ENCODE peak calls at places on chromosomes 7 and 10, in nine cellular contexts. V is Calu3, P is psoas muscle, Y is natural killer cell, C is suprapubic skin, S is neural progenitor cell, E is HFF-Myc, Q is neural crest cell, I is brain microvascular endothelial cell. M is an unnamed sample.

GRCh38 chr7:154427527-154427926 is 375.3 kb downstream of the DPP6 start:
- DNase-seq in V (no peak), P (no peak), Y (no peak), C (no peak), S (no peak), E (no peak), Q (no peak), I (no peak), M (no peak)

GRCh38 chr7:57201021-57201894 is 69.0 kb upstream of the ZNF479 start:
- DNase-seq in V (no peak), P (no peak), Y (no peak), C (no peak), S (no peak), E (no peak), Q (no peak), I (no peak), M (no peak)

GRCh38 chr10:64041185-64041988 is 520.2 kb downstream of the REEP3 start:
- DNase-seq in V (peak; percentile 80), P (peak; percentile 68), Y (peak; percentile 67), C (peak; percentile 84), S (peak; percentile 77), E (peak; percentile 29), Q (peak; percentile 53), I (peak; percentile 59), M (peak; percentile 47)

GRCh38 chr10:110529596-110530011 is 31.9 kb downstream of the DUSP5 start:
- DNase-seq in V (no peak), P (no peak), Y (peak; percentile 31), C (no peak), S (no peak), E (no peak), Q (no peak), I (no peak), M (no peak)

GRCh38 chr10:77843264-77843663 is 83.3 kb downstream of the DLG5 start:
- DNase-seq in V (no peak), P (no peak), Y (no peak), C (no peak), S (no peak), E (no peak), Q (no peak), I (no peak), M (no peak)

GRCh38 chr7:12770227-12770975 is 83.0 kb downstream of the ARL4A start:
- DNase-seq in V (no peak), P (no peak), Y (no peak), C (no peak), S (no peak), E (no peak), Q (no peak), I (no peak), M (no peak)

GRCh38 chr7:159140170-159140910 is 4.3 kb downstream of the VIPR2 start:
- DNase-seq in V (no peak), P (peak; percentile 28), Y (no peak), C (peak; percentile 62), S (no peak), E (no peak), Q (no peak), I (no peak), M (no peak)

GRCh38 chr7:138837627-138838026 is 39.6 kb upstream of the ATP6V0A4 start:
- DNase-seq in V (no peak), P (no peak), Y (no peak), C (no peak), S (no peak), E (no peak), Q (no peak), I (no peak), M (no peak)

GRCh38 chr7:138138244-138138643 is 62.0 kb downstream of the AKR1D1 start:
- DNase-seq in V (no peak), P (no peak), Y (no peak), C (no peak), S (no peak), E (no peak), Q (no peak), I (no peak), M (no peak)

GRCh38 chr10:86658261-86658741 is 4.0 kb downstream of the OPN4 start:
- DNase-seq in V (no peak), P (peak; percentile 47), Y (no peak), C (peak; percentile 72), S (no peak), E (no peak), Q (no peak), I (no peak), M (no peak)

GRCh38 chr10:43197834-43198681 is 59.8 kb downstream of the CSGALNACT2 start:
- DNase-seq in V (no peak), P (peak; percentile 36), Y (no peak), C (peak; percentile 75), S (peak; percentile 45), E (no peak), Q (no peak), I (peak; percentile 16), M (no peak)

GRCh38 chr10:124602646-124603365 is 141.2 kb downstream of the LHPP start:
- DNase-seq in V (no peak), P (peak; percentile 49), Y (no peak), C (no peak), S (no peak), E (no peak), Q (no peak), I (no peak), M (no peak)

GRCh38 chr10:100340948-100341847 is 5.8 kb upstream of the SCD start:
- DNase-seq in V (no peak), P (peak; percentile 84), Y (no peak), C (no peak), S (peak; percentile 41), E (no peak), Q (no peak), I (no peak), M (no peak)

GRCh38 chr10:31374146-31374696 is 55.2 kb downstream of the ZEB1 start:
- DNase-seq in V (no peak), P (no peak), Y (no peak), C (no peak), S (no peak), E (no peak), Q (no peak), I (no peak), M (no peak)

GRCh38 chr10:792083-792791 is 102.8 kb upstream of the DIP2C start:
- DNase-seq in V (no peak), P (peak; percentile 28), Y (no peak), C (no peak), S (no peak), E (no peak), Q (no peak), I (no peak), M (no peak)

GRCh38 chr10:796233-796632 is 106.8 kb upstream of the DIP2C start:
- DNase-seq in V (no peak), P (no peak), Y (no peak), C (no peak), S (no peak), E (no peak), Q (no peak), I (no peak), M (no peak)

GRCh38 chr10:792792-793100 is 103.3 kb upstream of the DIP2C start:
- DNase-seq in V (no peak), P (no peak), Y (no peak), C (no peak), S (no peak), E (no peak), Q (no peak), I (peak; percentile 25), M (peak; percentile 58)

GRCh38 chr10:797179-797578 is 107.7 kb upstream of the DIP2C start:
- DNase-seq in V (no peak), P (no peak), Y (no peak), C (no peak), S (no peak), E (no peak), Q (no peak), I (no peak), M (no peak)

DNA sequence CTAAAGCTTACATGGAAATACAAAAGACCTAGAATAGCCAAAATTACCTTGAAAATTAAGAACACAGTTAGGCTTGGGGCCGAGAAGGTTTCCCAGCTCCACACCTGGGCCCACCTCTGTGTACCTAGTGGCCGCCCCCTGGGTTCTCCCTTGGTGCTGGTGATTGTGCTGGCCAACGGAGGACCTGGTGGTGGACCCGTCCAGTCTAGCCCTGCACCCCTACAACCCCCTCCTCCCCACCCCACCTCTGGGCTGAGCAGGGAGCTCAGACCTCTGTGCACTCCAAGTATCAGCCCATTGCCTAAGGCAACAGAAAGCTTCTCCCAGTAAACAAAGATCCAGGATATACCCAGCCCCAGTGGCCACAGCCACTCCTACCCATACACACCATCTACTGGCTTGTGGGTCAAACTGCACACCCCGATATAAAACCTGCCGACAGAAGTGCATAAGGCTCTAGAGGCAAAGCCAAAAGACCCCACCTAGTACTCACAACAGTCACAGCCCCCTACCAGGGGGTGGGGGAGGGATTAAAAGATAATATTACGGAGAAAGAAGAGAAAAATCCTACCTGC is 105.0 kb upstream of the DIP2C start:
- DNase-seq in V (no peak), P (peak; percentile 31), Y (no peak), C (no peak), S (peak; percentile 55), E (no peak), Q (no peak), I (no peak), M (no peak)
- TF ChIP-seq CTCF in V (peak; percentile 16), P (peak; percentile 26), Y (no peak), C (no peak), S (peak; percentile 55), E (no peak), Q (peak; percentile 39), I (peak; percentile 56), M (peak; percentile 47)

GRCh38 chr10:44925224-44925623 is 14.1 kb downstream of the TMEM72 start:
- DNase-seq in V (peak; percentile 53), P (no peak), Y (no peak), C (no peak), S (peak; percentile 87), E (no peak), Q (peak; percentile 48), I (peak; percentile 27), M (no peak)
- TF ChIP-seq CTCF in V (peak; percentile 18), P (no peak), Y (no peak), C (no peak), S (peak; percentile 74), E (peak; percentile 30), Q (peak; percentile 59), I (peak; percentile 57), M (peak; percentile 20)

GRCh38 chr7:116451958-116452729 is 47.4 kb upstream of the CAV2 start:
- DNase-seq in V (no peak), P (no peak), Y (no peak), C (no peak), S (no peak), E (no peak), Q (no peak), I (no peak), M (no peak)
- TF ChIP-seq CTCF in V (no peak), P (no peak), Y (no peak), C (no peak), S (peak; percentile 7), E (no peak), Q (no peak), I (peak; percentile 22), M (no peak)

DNA sequence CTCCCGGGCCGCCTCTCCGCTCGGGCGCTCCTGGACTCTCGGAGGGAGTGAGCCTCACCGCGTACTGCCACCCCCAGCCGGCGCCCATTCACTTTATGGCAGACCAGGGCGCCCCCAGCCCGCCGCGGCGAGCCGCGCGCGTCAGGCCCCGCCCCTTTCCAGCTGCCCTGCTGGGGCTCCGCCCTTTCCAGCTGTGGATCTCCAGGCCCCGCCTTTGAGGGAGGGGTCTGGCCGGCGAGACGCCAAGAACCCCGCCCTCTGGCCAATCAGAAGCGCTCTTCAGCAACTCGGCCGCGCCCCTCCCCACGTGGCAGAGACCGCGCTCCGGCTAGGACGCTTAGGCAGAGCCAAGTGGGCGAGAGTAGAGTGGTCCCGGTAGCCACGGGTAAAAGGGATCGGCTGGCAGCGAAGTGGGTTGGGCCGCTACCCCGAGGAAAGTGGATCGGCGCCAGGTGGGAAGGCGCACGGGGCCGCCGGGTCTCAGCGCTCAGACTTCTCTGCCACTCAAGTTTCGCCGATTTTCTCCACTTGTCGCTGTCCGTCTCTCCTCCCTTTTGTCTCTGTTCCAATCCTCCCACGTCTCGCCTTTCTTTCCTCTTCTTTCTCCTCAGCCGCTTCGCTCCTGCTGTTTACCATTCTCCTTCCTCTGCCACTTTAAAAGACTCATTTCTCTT is at the start of gene PITX3:
- DNase-seq in V (peak; percentile 87), P (peak; percentile 97), Y (peak; percentile 87), C (peak; percentile 96), S (peak; percentile 99), E (peak; percentile 68), Q (peak; percentile 90), I (peak; percentile 86), M (peak; percentile 78)
- TF ChIP-seq CTCF in V (no peak), P (no peak), Y (no peak), C (no peak), S (peak; percentile 29), E (no peak), Q (no peak), I (no peak), M (no peak)